ENCODE peak calls at places on chromosome 20, in nine cellular contexts. R is aorta; J is transverse colon; W is fibroblast of lung; O is effector memory CD4-positive, alpha-beta T cell; M is Peyer's patch; U is cardiac fibroblast; F is mucosa of descending colon; Z is cardiac muscle cell. V is an unnamed sample.

GRCh38 chr20:53658973-53659372 is 65.3 kb upstream of the ZNF217 start:
- DNase-seq in R (no peak), J (no peak), W (no peak), O (no peak), M (no peak), U (no peak), F (no peak), Z (no peak), V (no peak)

GRCh38 chr20:63375438-63375837 is 14.3 kb upstream of the CHRNA4 start:
- DNase-seq in R (no peak), J (no peak), W (no peak), O (no peak), M (no peak), U (no peak), F (no peak), Z (no peak), V (no peak)

GRCh38 chr20:1185781-1186334 is 1.1 kb upstream of the TMEM74B start:
- DNase-seq in R (no peak), J (peak; percentile 55), W (peak; percentile 37), O (no peak), M (no peak), U (peak; percentile 51), F (peak; percentile 44), Z (peak; percentile 78), V (peak; percentile 76)

GRCh38 chr20:2801459-2801728 is 967 bp upstream of the CPXM1 start:
- DNase-seq in R (no peak), J (no peak), W (no peak), O (no peak), M (no peak), U (no peak), F (no peak), Z (no peak), V (no peak)

GRCh38 chr20:38184098-38184497 is 19.0 kb upstream of the TGM2 start:
- DNase-seq in R (no peak), J (no peak), W (no peak), O (no peak), M (no peak), U (no peak), F (no peak), Z (no peak), V (no peak)

GRCh38 chr20:54257090-54257816 is 49.4 kb downstream of the PFDN4 start:
- DNase-seq in R (no peak), J (no peak), W (peak; percentile 97), O (no peak), M (no peak), U (peak; percentile 91), F (no peak), Z (no peak), V (no peak)

GRCh38 chr20:36318166-36318565 is 12.0 kb downstream of the DLGAP4 start:
- DNase-seq in R (peak; percentile 60), J (no peak), W (no peak), O (no peak), M (no peak), U (no peak), F (no peak), Z (no peak), V (peak; percentile 34)

GRCh38 chr20:53794529-53795115 is 201.0 kb upstream of the ZNF217 start:
- DNase-seq in R (no peak), J (no peak), W (no peak), O (no peak), M (no peak), U (no peak), F (no peak), Z (no peak), V (no peak)

GRCh38 chr20:61940976-61941720 is 124.5 kb downstream of the TAF4 start:
- DNase-seq in R (peak; percentile 51), J (no peak), W (no peak), O (no peak), M (no peak), U (no peak), F (no peak), Z (no peak), V (peak; percentile 46)

GRCh38 chr20:50953196-50953595 is 5.1 kb downstream of the DPM1 start:
- DNase-seq in R (no peak), J (no peak), W (no peak), O (no peak), M (no peak), U (no peak), F (no peak), Z (no peak), V (no peak)

GRCh38 chr20:25224941-25225340 is 22.9 kb upstream of the PYGB start:
- DNase-seq in R (no peak), J (no peak), W (no peak), O (no peak), M (no peak), U (no peak), F (no peak), Z (no peak), V (no peak)

GRCh38 chr20:45124365-45124764 is at the start of gene WFDC12:
- DNase-seq in R (no peak), J (no peak), W (no peak), O (no peak), M (no peak), U (no peak), F (no peak), Z (no peak), V (no peak)

GRCh38 chr20:61816606-61817005 is 249.1 kb downstream of the TAF4 start:
- DNase-seq in R (no peak), J (no peak), W (no peak), O (no peak), M (no peak), U (no peak), F (no peak), Z (no peak), V (no peak)

GRCh38 chr20:37804584-37805566 is 98.1 kb upstream of the VSTM2L start:
- DNase-seq in R (no peak), J (peak; percentile 52), W (no peak), O (no peak), M (peak; percentile 83), U (peak; percentile 7), F (peak; percentile 10), Z (no peak), V (no peak)

GRCh38 chr20:10519361-10520048 is 84.4 kb downstream of the SLX4IP start:
- DNase-seq in R (no peak), J (no peak), W (no peak), O (no peak), M (no peak), U (peak; percentile 26), F (no peak), Z (no peak), V (no peak)

GRCh38 chr20:2140561-2140960 is 38.9 kb downstream of the STK35 start:
- DNase-seq in R (peak; percentile 77), J (peak; percentile 35), W (peak; percentile 50), O (no peak), M (no peak), U (peak; percentile 58), F (peak; percentile 32), Z (no peak), V (no peak)

GRCh38 chr20:49635171-49635570 is 67.2 kb upstream of the PTGIS start:
- DNase-seq in R (no peak), J (peak; percentile 67), W (peak; percentile 37), O (no peak), M (no peak), U (no peak), F (peak; percentile 76), Z (peak; percentile 18), V (no peak)

GRCh38 chr20:49344975-49345374 is 67.1 kb upstream of the ZNFX1 start:
- DNase-seq in R (peak; percentile 84), J (peak; percentile 41), W (peak; percentile 86), O (no peak), M (no peak), U (peak; percentile 93), F (peak; percentile 16), Z (no peak), V (no peak)

DNA sequence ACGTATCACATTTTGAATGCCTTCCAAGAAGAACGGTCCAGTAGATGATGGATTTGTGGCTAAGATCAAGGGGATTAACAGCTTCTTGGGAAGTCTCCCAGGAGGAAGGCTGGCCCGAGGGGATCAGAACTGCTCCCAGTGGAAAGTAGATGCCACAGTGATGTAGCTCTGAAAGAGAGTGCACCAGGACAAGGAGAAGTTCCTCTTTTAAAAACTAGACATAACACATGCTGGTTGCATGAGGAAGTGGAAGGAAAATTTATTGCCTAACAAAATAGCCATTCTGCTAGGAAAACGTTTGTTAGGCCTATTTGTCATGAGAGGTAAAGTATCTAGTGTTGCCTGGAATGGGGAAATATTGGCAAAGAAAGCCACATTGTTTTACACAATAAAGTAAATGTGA is 87.8 kb downstream of the CDH26 start:
- DNase-seq in R (no peak), J (no peak), W (peak; percentile 31), O (no peak), M (no peak), U (no peak), F (no peak), Z (no peak), V (no peak)
- H3K4me3 ChIP-seq in R (no peak overlapping the region), J (no peak overlapping the region), W (no peak overlapping the region), O (no peak overlapping the region), M (no peak overlapping the region), U (no peak overlapping the region), F (no peak overlapping the region), Z (no peak overlapping the region), V (no peak overlapping the region)

GRCh38 chr20:44001667-44002596 is 87.3 kb downstream of the TOX2 start:
- DNase-seq in R (no peak), J (peak; percentile 30), W (no peak), O (no peak), M (no peak), U (no peak), F (no peak), Z (no peak), V (no peak)
- H3K4me3 ChIP-seq in R (no peak overlapping the region), J (no peak overlapping the region), W (no peak overlapping the region), O (no peak overlapping the region), M (no peak overlapping the region), U (no peak overlapping the region), F (no peak overlapping the region), Z (no peak overlapping the region), V (no peak overlapping the region)

GRCh38 chr20:35172434-35172806 is 548 bp downstream of the PROCR start:
- DNase-seq in R (no peak), J (no peak), W (no peak), O (no peak), M (no peak), U (no peak), F (no peak), Z (no peak), V (no peak)

GRCh38 chr20:35171438-35171752 is 477 bp upstream of the PROCR start:
- DNase-seq in R (no peak), J (no peak), W (no peak), O (no peak), M (no peak), U (no peak), F (no peak), Z (no peak), V (no peak)

GRCh38 chr20:35174458-35175216 is 2.8 kb downstream of the PROCR start:
- DNase-seq in R (peak; percentile 80), J (peak; percentile 28), W (no peak), O (no peak), M (no peak), U (no peak), F (peak; percentile 64), Z (no peak), V (no peak)

GRCh38 chr20:35171753-35172433 is at the start of gene PROCR:
- DNase-seq in R (peak; percentile 92), J (peak; percentile 87), W (peak; percentile 87), O (no peak), M (peak; percentile 55), U (peak; percentile 94), F (peak; percentile 92), Z (peak; percentile 32), V (peak; percentile 87)

GRCh38 chr20:35173576-35174192 is 1.8 kb downstream of the PROCR start:
- DNase-seq in R (no peak), J (no peak), W (no peak), O (no peak), M (no peak), U (no peak), F (no peak), Z (no peak), V (no peak)
- H3K4me3 ChIP-seq in R (no peak overlapping the region), J (no peak overlapping the region), W (no peak overlapping the region), O (no peak overlapping the region), M (no peak overlapping the region), U (no peak overlapping the region), F (no peak overlapping the region), Z (no peak overlapping the region), V (no peak overlapping the region)

GRCh38 chr20:40678286-40678835 is 10.7 kb downstream of the MAFB start:
- DNase-seq in R (no peak), J (no peak), W (no peak), O (no peak), M (no peak), U (no peak), F (no peak), Z (no peak), V (no peak)
- H3K4me3 ChIP-seq in R (no peak overlapping the region), J (no peak overlapping the region), W (no peak overlapping the region), O (no peak overlapping the region), M (no peak overlapping the region), U (no peak overlapping the region), F (no peak overlapping the region), Z (no peak overlapping the region), V (no peak overlapping the region)